ENCODE peak calls at places on chromosomes 16 and 17, in five cellular contexts. O is PC-3, S is heart right ventricle, B is left ventricle myocardium inferior, I is body of pancreas. D is an unnamed sample.

GRCh38 chr16:89452925-89453324 is 37.4 kb downstream of the ANKRD11 start:
- DNase-seq in O (no peak), S (no peak), B (no peak), I (no peak), D (no peak)

GRCh38 chr17:73135774-73136173 is 29.0 kb upstream of the SSTR2 start:
- DNase-seq in O (no peak), S (no peak), B (no peak), I (no peak), D (no peak)

GRCh38 chr17:17857496-17857895 is 20.7 kb upstream of the SREBF1 start:
- DNase-seq in O (no peak), S (no peak), B (no peak), I (no peak), D (no peak)

GRCh38 chr16:84720180-84720579 is 20.4 kb downstream of the USP10 start:
- DNase-seq in O (no peak), S (no peak), B (no peak), I (peak; percentile 21), D (no peak)

GRCh38 chr16:21685034-21685455 is 21.3 kb downstream of the OTOA start:
- DNase-seq in O (no peak), S (no peak), B (no peak), I (no peak), D (no peak)

GRCh38 chr17:65219124-65219523 is 82.0 kb downstream of the RGS9 start:
- DNase-seq in O (no peak), S (no peak), B (no peak), I (no peak), D (no peak)

GRCh38 chr17:42679492-42680330 is 1.9 kb downstream of the CCR10 start:
- DNase-seq in O (peak; percentile 70), S (peak; percentile 68), B (peak; percentile 84), I (peak; percentile 83), D (peak; percentile 95)

GRCh38 chr16:66408181-66409048 is 18.7 kb upstream of the BEAN1 start:
- DNase-seq in O (peak; percentile 80), S (peak; percentile 53), B (peak; percentile 42), I (peak; percentile 16), D (no peak)

GRCh38 chr16:65744401-65744800 is 622.1 kb upstream of the CDH5 start:
- DNase-seq in O (no peak), S (no peak), B (no peak), I (no peak), D (no peak)

GRCh38 chr16:48272837-48273421 is 25.6 kb upstream of the ABCC11 start:
- DNase-seq in O (no peak), S (peak; percentile 36), B (no peak), I (no peak), D (no peak)

GRCh38 chr17:27616414-27616813 is 14.6 kb upstream of the LGALS9 start:
- DNase-seq in O (no peak), S (no peak), B (no peak), I (no peak), D (no peak)

GRCh38 chr17:58666858-58667267 is 25.0 kb downstream of the TEX14 start:
- DNase-seq in O (peak; percentile 92), S (peak; percentile 87), B (peak; percentile 66), I (peak; percentile 73), D (peak; percentile 92)

GRCh38 chr17:10060526-10060925 is 137.9 kb downstream of the GAS7 start:
- DNase-seq in O (no peak), S (no peak), B (no peak), I (no peak), D (no peak)

GRCh38 chr17:43427362-43428043 is 28.7 kb downstream of the ARL4D start:
- DNase-seq in O (no peak), S (no peak), B (no peak), I (no peak), D (no peak)

GRCh38 chr17:1180958-1181768 is 1.4 kb upstream of the ABR start:
- DNase-seq in O (no peak), S (no peak), B (no peak), I (no peak), D (no peak)

GRCh38 chr17:73189417-73190099 is 3.3 kb upstream of the COG1 start:
- DNase-seq in O (peak; percentile 78), S (no peak), B (no peak), I (no peak), D (no peak)

GRCh38 chr17:58085039-58085715 is 2.0 kb downstream of the DYNLL2 start:
- DNase-seq in O (no peak), S (no peak), B (no peak), I (peak; percentile 5), D (no peak)

GRCh38 chr17:55577687-55578086 is 66.4 kb upstream of the SMIM36 start:
- DNase-seq in O (no peak), S (no peak), B (peak; percentile 34), I (no peak), D (peak; percentile 70)

GRCh38 chr16:83915081-83915480 is 16.2 kb downstream of the MLYCD start:
- DNase-seq in O (no peak), S (no peak), B (no peak), I (no peak), D (no peak)

GRCh38 chr17:74566132-74566753 is 1.1 kb downstream of the CD300H start:
- DNase-seq in O (peak; percentile 64), S (no peak), B (no peak), I (peak; percentile 26), D (peak; percentile 38)

GRCh38 chr17:38926290-38927070 is 1.1 kb downstream of the LASP1NB start:
- DNase-seq in O (no peak), S (no peak), B (no peak), I (no peak), D (no peak)

GRCh38 chr17:59435238-59435637 is 103.8 kb downstream of the YPEL2 start:
- DNase-seq in O (peak; percentile 97), S (no peak), B (no peak), I (no peak), D (no peak)

GRCh38 chr17:55576237-55576998 is 65.2 kb upstream of the SMIM36 start:
- DNase-seq in O (peak; percentile 87), S (peak; percentile 36), B (no peak), I (peak; percentile 23), D (peak; percentile 52)

GRCh38 chr16:27770271-27771196 is 220.6 kb downstream of the KATNIP start:
- DNase-seq in O (no peak), S (no peak), B (no peak), I (no peak), D (peak; percentile 8)

GRCh38 chr16:85321856-85322271 is 209.6 kb upstream of the CIBAR2 start:
- DNase-seq in O (no peak), S (peak; percentile 94), B (peak; percentile 96), I (peak; percentile 97), D (peak; percentile 99)

GRCh38 chr17:42659079-42659931 is at the start of gene TUBG2:
- DNase-seq in O (peak; percentile 86), S (peak; percentile 87), B (peak; percentile 89), I (peak; percentile 92), D (peak; percentile 95)

GRCh38 chr17:4236456-4236855 is 27.3 kb downstream of the ANKFY1 start:
- DNase-seq in O (no peak), S (no peak), B (no peak), I (no peak), D (no peak)

GRCh38 chr17:37648555-37648954 is 5.3 kb upstream of the DDX52 start:
- DNase-seq in O (peak; percentile 57), S (no peak), B (no peak), I (no peak), D (no peak)

GRCh38 chr16:73063284-73063733 is 15.4 kb upstream of the ZFHX3 start:
- DNase-seq in O (no peak), S (no peak), B (no peak), I (no peak), D (peak; percentile 55)

GRCh38 chr17:57357392-57357784 is 101.1 kb downstream of the MSI2 start:
- DNase-seq in O (peak; percentile 67), S (peak; percentile 81), B (peak; percentile 73), I (peak; percentile 90), D (no peak)

GRCh38 chr17:35731239-35731931 is at the start of gene RASL10B:
- DNase-seq in O (no peak), S (peak; percentile 48), B (peak; percentile 60), I (peak; percentile 67), D (peak; percentile 84)

GRCh38 chr16:11632455-11632921 is 35.8 kb upstream of the SNN start:
- DNase-seq in O (no peak), S (peak; percentile 58), B (peak; percentile 38), I (peak; percentile 65), D (peak; percentile 87)

GRCh38 chr17:46115687-46116086 is 77.5 kb downstream of the KANSL1 start:
- DNase-seq in O (no peak), S (peak; percentile 16), B (no peak), I (no peak), D (no peak)

GRCh38 chr17:63440770-63441335 is 5.3 kb downstream of the CYB561 start:
- DNase-seq in O (no peak), S (no peak), B (no peak), I (no peak), D (no peak)
- H3K4me1 ChIP-seq in O (peaks cover 42% of the 10 kb centered on the region), S (peaks cover 26% of the 10 kb centered on the region), B (peaks cover 64% of the 10 kb centered on the region), I (peaks cover 74% of the 10 kb centered on the region), D (peaks cover 9% of the 10 kb centered on the region)

DNA sequence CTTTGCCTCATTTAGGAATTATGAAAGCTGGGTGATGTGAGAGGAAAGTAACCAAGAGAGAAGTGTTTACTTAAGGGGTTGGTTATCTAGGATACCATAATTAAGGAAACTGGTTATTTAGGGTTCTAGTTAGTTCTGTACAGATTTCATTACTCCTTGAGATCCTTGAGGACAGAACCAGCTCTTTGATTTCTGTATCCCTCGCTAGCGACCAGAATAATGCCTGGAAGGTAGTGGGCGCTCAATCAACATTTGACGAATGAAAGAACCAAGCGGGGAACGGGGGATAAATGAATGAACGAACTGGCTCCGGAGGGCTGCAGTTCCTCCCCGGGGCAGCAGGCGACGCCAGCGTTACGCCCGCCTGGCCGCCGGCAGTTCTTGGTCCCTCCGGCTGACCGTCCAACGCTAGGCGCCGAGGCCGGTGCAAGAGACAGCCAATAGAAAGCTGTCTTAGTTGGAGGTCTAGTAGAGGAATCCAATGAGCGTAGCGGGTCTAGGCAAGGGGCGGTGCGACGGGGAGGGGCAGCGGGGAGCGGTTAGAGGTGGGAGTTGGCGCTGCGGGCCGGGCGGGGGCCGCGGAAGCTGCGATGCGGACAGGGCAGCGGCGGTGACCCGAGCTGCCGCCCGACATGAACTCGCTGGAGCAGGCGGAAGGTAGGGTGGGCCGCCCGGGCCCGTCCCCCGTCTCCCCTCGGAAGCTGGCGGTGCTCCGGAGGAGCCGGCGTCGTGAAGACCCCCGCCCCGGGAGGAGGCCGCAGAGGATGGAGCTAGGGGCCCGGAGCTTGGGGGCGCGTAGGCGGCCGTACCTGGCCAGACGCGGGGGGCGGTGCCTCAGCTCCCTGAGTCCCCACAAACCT is at the start of gene CNEP1R1:
- DNase-seq in O (peak; percentile 93), S (peak; percentile 96), B (peak; percentile 93), I (peak; percentile 95), D (peak; percentile 97)
- H3K27ac ChIP-seq in O (no peak within 1 kb of the TSS), S (peak within 1 kb of the TSS; percentile 92), B (peak within 1 kb of the TSS; percentile 89), I (peak within 1 kb of the TSS; percentile 78), D (peak within 1 kb of the TSS; percentile 73)

GRCh38 chr16:54366005-54366634 is 79.5 kb upstream of the IRX3 start:
- DNase-seq in O (no peak), S (no peak), B (no peak), I (no peak), D (no peak)
- H3K27me3 ChIP-seq in O (no peaks in the 10 kb centered on the region), S (no peaks in the 10 kb centered on the region), B (no peaks in the 10 kb centered on the region), I (peaks cover 9% of the 10 kb centered on the region), D (no peaks in the 10 kb centered on the region)

GRCh38 chr17:48550313-48551205 is 5.7 kb upstream of the HOXB2 start:
- DNase-seq in O (no peak), S (no peak), B (no peak), I (no peak), D (no peak)
- H3K4me1 ChIP-seq in O (peaks cover 6% of the 10 kb centered on the region), S (peaks cover 11% of the 10 kb centered on the region), B (peaks cover 21% of the 10 kb centered on the region), I (peaks cover 29% of the 10 kb centered on the region), D (peaks cover 2% of the 10 kb centered on the region)

GRCh38 chr17:48618366-48618896 is 3.3 kb upstream of the HOXB8 start:
- DNase-seq in O (peak; percentile 97), S (peak; percentile 81), B (peak; percentile 84), I (peak; percentile 87), D (peak; percentile 94)
- H3K27ac ChIP-seq in O (no peak overlapping the region), S (no peak overlapping the region), B (no peak overlapping the region), I (no peak overlapping the region), D (no peak overlapping the region)

D was measured in right cardiac atrium.